ENCODE peak calls at places on chromosomes 12 and 14, in four cellular contexts. A is fibroblast of pulmonary artery; N is MCF 10A; O is CD8-positive, alpha-beta memory T cell. U is an unnamed sample.

GRCh38 chr12:110744697-110745264 is 2.1 kb upstream of the PPP1CC start:
- DNase-seq in A (no peak), N (peak), O (no peak), U (no peak)

GRCh38 chr12:108855284-108856169 is 1.9 kb downstream of the SSH1 start:
- DNase-seq in A (peak), N (no peak), O (no peak), U (no peak)

GRCh38 chr12:94875525-94875924 is 128.0 kb downstream of the NDUFA12 start:
- DNase-seq in A (peak), N (peak), O (no peak), U (peak)

GRCh38 chr12:131980263-131980662 is 30.5 kb downstream of the EP400 start:
- DNase-seq in A (peak), N (peak), O (no peak), U (no peak)

GRCh38 chr14:105817971-105818711 is 291.8 kb downstream of the TMEM121 start:
- DNase-seq in A (no peak), N (no peak), O (no peak), U (no peak)

GRCh38 chr12:111858778-111859177 is 16.8 kb downstream of the MAPKAPK5 start:
- DNase-seq in A (no peak), N (no peak), O (no peak), U (no peak)

GRCh38 chr12:75862692-75863471 is 168.7 kb downstream of the PHLDA1 start:
- DNase-seq in A (peak), N (peak), O (no peak), U (no peak)

GRCh38 chr12:27711312-27711682 is 665 bp downstream of the MRPS35 start:
- DNase-seq in A (no peak), N (peak), O (no peak), U (no peak)

GRCh38 chr12:101763246-101763931 is 24.1 kb upstream of the SYCP3 start:
- DNase-seq in A (no peak), N (no peak), O (no peak), U (no peak)

GRCh38 chr14:51533877-51534553 is 117.7 kb upstream of the FRMD6 start:
- DNase-seq in A (no peak), N (peak), O (no peak), U (no peak)

GRCh38 chr12:78636253-78636855 is 228.2 kb upstream of the SYT1 start:
- DNase-seq in A (peak), N (peak), O (no peak), U (no peak)

GRCh38 chr12:14948672-14949071 is 10.3 kb upstream of the ERP27 start:
- DNase-seq in A (peak), N (no peak), O (peak), U (no peak)

GRCh38 chr14:101471723-101472517 is 89.4 kb upstream of the DIO3 start:
- DNase-seq in A (no peak), N (no peak), O (no peak), U (no peak)

GRCh38 chr12:99137124-99137845 is 492.2 kb downstream of the APAF1 start:
- DNase-seq in A (no peak), N (no peak), O (no peak), U (no peak)

GRCh38 chr14:61438497-61438859 is 117.1 kb downstream of the PRKCH start:
- DNase-seq in A (no peak), N (no peak), O (no peak), U (peak)

GRCh38 chr12:62584619-62585018 is 118.0 kb downstream of the MON2 start:
- DNase-seq in A (no peak), N (no peak), O (no peak), U (no peak)

GRCh38 chr14:91350813-91351507 is 66.7 kb downstream of the CCDC88C start:
- DNase-seq in A (no peak), N (no peak), O (peak), U (no peak)

GRCh38 chr12:9391751-9392240 is 183.6 kb upstream of the PZP start:
- DNase-seq in A (no peak), N (no peak), O (no peak), U (no peak)

GRCh38 chr12:122062832-122063690 is 15.5 kb upstream of the MLXIP start:
- DNase-seq in A (peak), N (peak), O (no peak), U (peak)

GRCh38 chr14:95500772-95501401 is 15.6 kb downstream of the SYNE3 start:
- DNase-seq in A (peak), N (peak), O (no peak), U (no peak)

GRCh38 chr12:91627225-91627624 is 444.6 kb upstream of the DCN start:
- DNase-seq in A (no peak), N (peak), O (no peak), U (no peak)

GRCh38 chr14:75979071-75979571 is 2.7 kb downstream of the TGFB3 start:
- DNase-seq in A (peak), N (peak), O (no peak), U (no peak)

GRCh38 chr14:73231874-73232851 is 5.1 kb upstream of the PAPLN start:
- DNase-seq in A (no peak), N (no peak), O (no peak), U (no peak)

GRCh38 chr14:28305938-28306337 is 460.6 kb upstream of the FOXG1 start:
- DNase-seq in A (no peak), N (no peak), O (no peak), U (no peak)

GRCh38 chr12:49231881-49232650 is 32.8 kb upstream of the TUBA1C start:
- DNase-seq in A (no peak), N (no peak), O (no peak), U (no peak)

GRCh38 chr14:96752594-96752993 is 44.6 kb upstream of the VRK1 start:
- DNase-seq in A (no peak), N (peak), O (no peak), U (no peak)

U was measured in prostate gland.